ENCODE peak calls at places on chromosomes 12 and 14, in six cellular contexts. P is GM23248, X is PC-3, I is neural progenitor cell, Q is hepatocyte, Z is GM23338. H is an unnamed sample.
A peak's percentile ranks its signal among the peaks of the same experiment; 100 is the strongest.

GRCh38 chr12:50619610-50619958 is 114.8 kb downstream of the DIP2B start:
- DNase-seq in P (no peak), X (no peak), I (no peak), Q (no peak), Z (no peak), H (no peak)

GRCh38 chr12:84924956-84925355 is 12.4 kb upstream of the SLC6A15 start:
- DNase-seq in P (peak; percentile 77), X (peak; percentile 16), I (no peak), Q (no peak), Z (no peak), H (no peak)

GRCh38 chr12:113403435-113404415 is at the start of gene SDS:
- DNase-seq in P (no peak), X (peak; percentile 28), I (no peak), Q (peak; percentile 61), Z (no peak), H (no peak)

GRCh38 chr12:442235-442884 is 17.4 kb upstream of the B4GALNT3 start:
- DNase-seq in P (peak; percentile 62), X (peak; percentile 82), I (peak; percentile 70), Q (peak; percentile 72), Z (peak; percentile 83), H (peak; percentile 41)

GRCh38 chr12:55850893-55851292 is 8.2 kb upstream of the MMP19 start:
- DNase-seq in P (peak; percentile 72), X (no peak), I (peak; percentile 36), Q (no peak), Z (no peak), H (no peak)

GRCh38 chr14:59333668-59334067 is 131.5 kb downstream of the GPR135 start:
- DNase-seq in P (peak; percentile 96), X (no peak), I (no peak), Q (peak; percentile 71), Z (no peak), H (no peak)

GRCh38 chr12:89470741-89471504 is 53.7 kb downstream of the GALNT4 start:
- DNase-seq in P (peak; percentile 66), X (peak; percentile 80), I (peak; percentile 61), Q (peak; percentile 67), Z (peak; percentile 73), H (peak; percentile 48)

GRCh38 chr12:91529829-91530228 is 347.2 kb upstream of the DCN start:
- DNase-seq in P (peak; percentile 1), X (peak; percentile 92), I (no peak), Q (no peak), Z (no peak), H (no peak)

GRCh38 chr14:96627386-96627785 is 125.2 kb downstream of the PAPOLA start:
- DNase-seq in P (no peak), X (no peak), I (no peak), Q (no peak), Z (no peak), H (no peak)
- TF ChIP-seq EZH2phosphoT487 in P (no peak), X (no peak), I (no peak), Q (no peak), Z (no peak), H (no peak)

DNA sequence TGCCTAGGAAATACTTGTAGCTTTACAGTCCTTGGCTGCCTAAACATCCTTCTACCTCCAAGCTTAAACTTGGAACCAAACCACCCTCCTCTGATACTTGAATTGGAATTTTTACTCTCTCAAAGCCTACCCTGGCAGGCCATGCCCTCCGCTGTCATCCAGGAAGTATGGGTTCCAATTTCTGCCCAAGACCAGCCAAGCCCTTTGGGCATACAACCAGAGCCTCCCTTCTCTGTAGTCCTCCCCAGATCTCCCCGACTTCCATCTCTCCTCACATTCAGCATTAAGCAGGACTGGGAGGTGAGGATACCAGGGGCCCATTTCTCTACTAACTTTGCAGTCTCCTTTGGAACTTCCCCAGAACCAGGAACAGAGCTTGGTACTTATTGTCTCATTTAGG is 365 bp upstream of the DHH start:
- DNase-seq in P (no peak), X (no peak), I (no peak), Q (no peak), Z (no peak), H (no peak)
- H3K4me3 ChIP-seq in P (no peak overlapping the region), X (no peak overlapping the region), I (peak overlapping the region; percentile 44), Q (no peak overlapping the region), Z (peak overlapping the region; percentile 58), H (no peak overlapping the region)

GRCh38 chr12:114480309-114481199 is 74.6 kb upstream of the TBX5 start:
- DNase-seq in P (peak; percentile 68), X (no peak), I (peak; percentile 38), Q (peak; percentile 29), Z (peak; percentile 43), H (no peak)

GRCh38 chr12:114478891-114479290 is 72.9 kb upstream of the TBX5 start:
- DNase-seq in P (no peak), X (no peak), I (peak; percentile 15), Q (no peak), Z (peak; percentile 8), H (no peak)

GRCh38 chr12:114481200-114481535 is 75.2 kb upstream of the TBX5 start:
- DNase-seq in P (peak; percentile 49), X (no peak), I (peak; percentile 38), Q (no peak), Z (peak; percentile 21), H (no peak)

GRCh38 chr12:114476159-114476558 is 70.2 kb upstream of the TBX5 start:
- DNase-seq in P (peak; percentile 81), X (peak; percentile 62), I (peak; percentile 37), Q (peak; percentile 40), Z (peak; percentile 62), H (no peak)

GRCh38 chr12:114479831-114480230 is 73.9 kb upstream of the TBX5 start:
- DNase-seq in P (peak; percentile 55), X (no peak), I (peak; percentile 53), Q (peak; percentile 31), Z (peak; percentile 82), H (no peak)
- H3K4me2 ChIP-seq in P (peak overlapping the region; percentile 93), X (no peak overlapping the region), I (peak overlapping the region; percentile 66), Q (peak overlapping the region; percentile 79), Z (peak overlapping the region; percentile 89), H (no peak overlapping the region)

GRCh38 chr12:68510394-68510793 is 100.3 kb upstream of the RAP1B start:
- DNase-seq in P (no peak), X (peak; percentile 7), I (no peak), Q (no peak), Z (no peak), H (no peak)
- TF ChIP-seq EZH2phosphoT487 in P (no peak), X (no peak), I (no peak), Q (no peak), Z (no peak), H (no peak)

H was measured in OCI-LY7.